ENCODE peak calls at places on chromosomes 13 and 19, in five cellular contexts. F is DND-41, D is H1, G is mammary epithelial cell, P is neural progenitor cell. O is an unnamed sample.

GRCh38 chr13:31385534-31385933 is 185.8 kb downstream of the B3GLCT start:
- DNase-seq in G (no peak), F (no peak), P (no peak), D (no peak), O (no peak)

GRCh38 chr13:80217614-80218456 is 123.1 kb downstream of the SPRY2 start:
- DNase-seq in D (no peak), P (peak), F (no peak), G (no peak), O (peak)

GRCh38 chr13:92804346-92804745 is 422.3 kb upstream of the GPC6 start:
- DNase-seq in D (no peak), F (no peak), P (no peak), G (peak), O (no peak)

GRCh38 chr19:7868671-7869452 is 5.3 kb downstream of the PRR36 start:
- DNase-seq in G (peak), F (peak), P (peak), D (peak), O (peak)

GRCh38 chr13:30319703-30320102 is 12.4 kb upstream of the KATNAL1 start:
- DNase-seq in D (no peak), P (no peak), F (no peak), G (no peak), O (no peak)

GRCh38 chr13:44218501-44219240 is 155.0 kb upstream of the SERP2 start:
- DNase-seq in F (no peak), G (no peak), P (no peak), D (no peak), O (no peak)

GRCh38 chr13:99417151-99417820 is 84.0 kb upstream of the TM9SF2 start:
- DNase-seq in G (no peak), P (peak), D (no peak), F (peak), O (peak)

GRCh38 chr19:35306473-35307246 is 14.7 kb downstream of the MAG start:
- DNase-seq in D (no peak), F (peak), P (peak), G (no peak), O (peak)

GRCh38 chr19:32581704-32582164 is 744 bp downstream of the PDCD5 start:
- DNase-seq in F (no peak), G (peak), D (peak), P (peak), O (peak)

GRCh38 chr19:11024259-11024658 is 63.4 kb downstream of the SMARCA4 start:
- DNase-seq in D (no peak), G (no peak), P (no peak), F (no peak), O (no peak)

GRCh38 chr19:4660181-4660791 is 9.9 kb downstream of the MYDGF start:
- DNase-seq in G (no peak), P (peak), D (peak), F (peak), O (peak)

GRCh38 chr13:78040431-78040830 is 121.8 kb upstream of the EDNRB start:
- DNase-seq in P (no peak), D (no peak), G (no peak), F (no peak), O (no peak)
- TF ChIP-seq CTCF in P (no peak), D (no peak), G (no peak), F (no peak), O (no peak)

GRCh38 chr19:12801466-12802266 is at the start of the genes PRDX2 and THSD8:
- DNase-seq in G (peak), D (peak), F (peak), P (peak), O (peak)
- TF ChIP-seq EZH2 in G (no peak), D (no peak), F (no peak), P (no peak), O (no peak)

GRCh38 chr13:74015137-74015536 is 119.1 kb downstream of the KLF12 start:
- DNase-seq in P (no peak), D (no peak), G (no peak), F (no peak), O (peak)
- TF ChIP-seq CTCF in P (peak), D (no peak), G (peak), F (peak), O (peak)

DNA sequence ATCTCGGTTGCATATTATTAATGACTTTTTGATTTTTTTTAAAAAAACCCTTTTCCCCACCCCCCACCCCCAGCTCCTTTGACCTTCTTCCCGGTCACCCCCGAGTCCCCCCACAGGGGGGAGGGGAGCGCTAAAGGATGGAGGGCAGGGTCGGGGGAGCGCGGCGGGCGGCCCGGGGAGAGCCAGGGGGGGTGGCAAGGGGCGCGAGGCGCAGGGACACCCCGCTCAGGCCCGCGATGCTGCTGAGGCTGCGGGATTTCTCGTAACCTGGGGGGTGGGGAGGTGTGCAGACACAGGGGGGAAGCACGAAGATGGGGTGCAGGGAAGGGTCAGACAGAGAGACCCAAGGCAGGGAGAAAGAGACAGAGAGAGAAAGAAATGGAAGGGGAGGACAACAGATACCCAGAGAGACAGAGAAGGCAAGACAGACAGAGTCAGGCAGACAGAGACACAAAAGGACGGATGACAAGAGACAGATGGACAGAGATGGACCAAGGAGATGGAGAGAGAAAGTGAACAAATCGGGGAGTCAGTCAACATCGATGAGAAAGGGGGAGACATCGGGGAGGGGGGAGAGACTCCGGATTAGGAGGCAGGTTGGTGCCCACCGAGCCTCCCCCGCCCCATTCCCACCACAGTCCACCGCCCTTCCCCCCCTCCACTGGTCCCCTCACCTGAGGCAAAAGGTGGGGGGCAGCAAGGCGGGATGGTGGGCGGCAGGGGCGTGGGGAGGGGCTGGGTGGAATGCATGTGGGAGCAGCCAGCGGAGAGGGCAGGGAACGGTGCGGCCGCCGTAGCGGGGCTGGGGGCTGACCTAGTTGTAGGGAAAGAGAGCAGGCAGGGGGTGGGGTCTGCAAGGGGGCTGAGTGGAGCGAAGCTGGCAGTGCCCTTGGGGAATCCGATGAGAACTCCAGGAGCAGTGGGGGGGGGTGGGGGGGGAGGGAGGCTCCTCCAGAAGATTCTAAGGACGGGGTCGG is 14.2 kb downstream of the KCNC3 start:
- DNase-seq in P (peak), F (no peak), D (peak), G (no peak), O (peak)
- TF ChIP-seq EZH2 in P (no peak), F (no peak), D (no peak), G (peak), O (no peak)

GRCh38 chr13:25401958-25402357 is 30.2 kb downstream of the ATP8A2 start:
- DNase-seq in F (no peak), P (no peak), D (no peak), G (no peak), O (no peak)

GRCh38 chr13:25409938-25410337 is 38.2 kb downstream of the ATP8A2 start:
- DNase-seq in P (no peak), F (no peak), G (no peak), D (no peak), O (no peak)

DNA sequence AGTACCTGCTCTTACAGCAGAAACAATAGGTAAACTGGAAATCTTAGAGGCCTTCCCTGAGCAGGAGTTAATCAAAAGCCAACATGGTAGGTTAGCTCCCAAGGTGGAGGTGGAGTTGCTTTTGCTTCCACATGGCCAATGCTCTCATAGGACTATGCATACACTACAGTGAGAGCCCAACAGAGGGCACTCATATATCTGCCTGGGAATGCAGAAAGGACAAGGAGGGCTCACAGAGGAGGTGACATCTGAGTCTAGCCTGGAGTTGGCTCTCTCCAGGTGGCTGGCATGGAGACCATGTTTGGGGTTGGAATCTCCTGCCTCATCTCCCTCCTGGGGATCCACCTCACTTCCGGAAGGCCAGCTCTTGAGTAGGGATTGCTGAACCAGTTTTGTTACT is 34.6 kb downstream of the ATP8A2 start:
- DNase-seq in P (peak), F (no peak), G (peak), D (no peak), O (peak)
- TF ChIP-seq CTCF in P (peak), F (peak), G (peak), D (no peak), O (peak)

O was measured in GM23338.